ENCODE peak calls at places on chromosomes 7 and 10, in ten cellular contexts. P is fibroblast of pulmonary artery; L is small intestine; B is substantia nigra; Q is T-helper 17 cell; U is GM13977; V is germinal center; X is BE2C; O is right cardiac atrium; H is CD4-positive, CD25-positive, alpha-beta regulatory T cell. Z is an unnamed sample.

GRCh38 chr7:92916751-92917369 is 80.5 kb upstream of the CDK6 start:
- DNase-seq in P (peak; percentile 83), B (no peak), U (no peak), L (peak; percentile 3), H (no peak), V (no peak), O (no peak), Q (no peak), X (no peak), Z (no peak)

GRCh38 chr10:92222603-92223275 is 68.1 kb downstream of the CPEB3 start:
- DNase-seq in U (no peak), B (no peak), P (peak; percentile 63), O (no peak), L (no peak), Q (no peak), X (no peak), V (no peak), H (no peak), Z (no peak)

GRCh38 chr10:930415-931325 is 835 bp downstream of the LARP4B start:
- DNase-seq in B (no peak), L (peak; percentile 81), Q (peak; percentile 20), P (peak; percentile 21), V (peak; percentile 42), U (no peak), H (peak; percentile 26), O (peak; percentile 35), X (peak; percentile 28), Z (peak; percentile 29)

GRCh38 chr7:79534128-79534527 is 80.7 kb upstream of the MAGI2 start:
- DNase-seq in H (no peak), L (no peak), B (no peak), U (no peak), P (no peak), X (no peak), V (no peak), O (no peak), Q (no peak), Z (no peak)

GRCh38 chr10:104935656-104936055 is 294.6 kb downstream of the SORCS3 start:
- DNase-seq in B (no peak), X (no peak), P (no peak), Q (no peak), L (no peak), O (no peak), V (no peak), H (no peak), U (no peak), Z (no peak)

GRCh38 chr10:91635401-91636400 is 2.8 kb upstream of the PPP1R3C start:
- DNase-seq in L (peak; percentile 79), V (peak; percentile 36), X (peak; percentile 73), O (peak; percentile 28), U (peak; percentile 69), P (peak; percentile 89), Q (no peak), H (peak; percentile 10), B (peak; percentile 59), Z (peak; percentile 75)

GRCh38 chr7:82445226-82445625 is 1.6 kb upstream of the CACNA2D1 start:
- DNase-seq in Q (no peak), O (no peak), L (no peak), V (no peak), H (no peak), X (no peak), B (no peak), P (no peak), U (no peak), Z (no peak)

GRCh38 chr10:71868192-71868697 is 17.2 kb upstream of the PSAP start:
- DNase-seq in X (peak; percentile 25), O (no peak), L (no peak), B (peak; percentile 32), P (peak; percentile 72), H (no peak), V (no peak), U (no peak), Q (no peak), Z (no peak)

GRCh38 chr10:54402576-54402975 is 398.5 kb downstream of the PCDH15 start:
- DNase-seq in P (peak; percentile 29), B (no peak), O (no peak), Q (no peak), L (peak; percentile 32), V (no peak), H (no peak), X (peak; percentile 12), U (no peak), Z (no peak)

GRCh38 chr10:33697016-33697415 is 362.5 kb upstream of the NRP1 start:
- DNase-seq in U (no peak), B (no peak), L (no peak), Q (no peak), H (no peak), P (no peak), V (no peak), O (no peak), X (no peak), Z (no peak)